ENCODE peak calls at places on chromosomes 12 and 14, in seven cellular contexts. B, N, U, D, K, Z and R are unnamed samples.

GRCh38 chr12:6774557-6775062 is 2.3 kb downstream of the LAG3 start:
- DNase-seq in B (no peak), K (no peak), Z (no peak), N (no peak), U (no peak), D (no peak), R (peak; percentile 55)

GRCh38 chr12:43896496-43896895 is 60.6 kb downstream of the TMEM117 start:
- DNase-seq in Z (no peak), U (no peak), D (no peak), B (no peak), K (no peak), N (no peak), R (no peak)

GRCh38 chr14:91047174-91047753 is 13.2 kb downstream of the RPS6KA5 start:
- DNase-seq in Z (no peak), B (no peak), N (no peak), K (no peak), D (no peak), U (peak; percentile 20), R (no peak)

GRCh38 chr12:90515199-90516175 is 439.5 kb downstream of the CCER1 start:
- DNase-seq in D (peak; percentile 14), K (no peak), N (no peak), Z (no peak), B (no peak), U (peak; percentile 21), R (no peak)

GRCh38 chr12:49609875-49610154 is 4.4 kb upstream of the FAM186B start:
- DNase-seq in N (no peak), U (peak; percentile 28), K (no peak), B (no peak), D (no peak), Z (peak; percentile 20), R (no peak)

GRCh38 chr12:107027304-107028053 is 40.5 kb upstream of the MTERF2 start:
- DNase-seq in U (peak; percentile 99), N (peak; percentile 14), Z (no peak), K (peak; percentile 82), D (no peak), B (no peak), R (no peak)

GRCh38 chr12:110913119-110914056 is 7.0 kb downstream of the MYL2 start:
- DNase-seq in N (no peak), U (no peak), K (no peak), B (no peak), D (peak; percentile 82), Z (no peak), R (no peak)

GRCh38 chr12:2233034-2233433 is 180.2 kb downstream of the CACNA1C start:
- DNase-seq in B (no peak), U (peak; percentile 27), D (no peak), N (no peak), K (peak; percentile 28), Z (no peak), R (no peak)

GRCh38 chr12:70399319-70399718 is 33.2 kb downstream of the KCNMB4 start:
- DNase-seq in D (no peak), Z (no peak), B (no peak), U (no peak), N (no peak), K (no peak), R (no peak)

GRCh38 chr14:93725993-93726392 is 62.3 kb downstream of the PRIMA1 start:
- DNase-seq in Z (no peak), B (no peak), D (no peak), U (no peak), N (no peak), K (no peak), R (no peak)

GRCh38 chr12:76690916-76691700 is 72.8 kb upstream of the ZDHHC17 start:
- DNase-seq in Z (no peak), N (no peak), U (no peak), D (no peak), B (no peak), K (no peak), R (no peak)

GRCh38 chr14:75871181-75871880 is 110.5 kb downstream of the TGFB3 start:
- DNase-seq in Z (no peak), U (no peak), B (no peak), D (no peak), N (no peak), K (no peak), R (no peak)

GRCh38 chr14:72847721-72848120 is 46.2 kb downstream of the DPF3 start:
- DNase-seq in U (peak; percentile 5), K (no peak), D (no peak), Z (no peak), N (no peak), B (no peak), R (no peak)

GRCh38 chr14:90545966-90546751 is 149.3 kb downstream of the CALM1 start:
- DNase-seq in Z (no peak), N (no peak), B (no peak), U (no peak), K (no peak), D (no peak), R (no peak)

GRCh38 chr12:104569348-104570173 is 112.8 kb downstream of the CHST11 start:
- DNase-seq in K (no peak), N (no peak), D (peak; percentile 51), U (no peak), B (no peak), Z (no peak), R (peak; percentile 71)

GRCh38 chr12:71746983-71747611 is 7.6 kb upstream of the RAB21 start:
- DNase-seq in N (peak; percentile 51), U (peak; percentile 68), K (peak; percentile 24), B (peak; percentile 18), Z (peak; percentile 82), D (peak; percentile 35), R (peak; percentile 0)